ENCODE peak calls at places on chromosomes 11 and 22, in four cellular contexts. N is NCI-H1417; I is activated CD4-positive, alpha-beta T cell treated with anti-CD3 and anti-CD28 coated beads, Interleukin-2, amount 50 U/mL, for 4 hours; C is AG09309. Y is an unnamed sample.

GRCh38 chr11:16572946-16573345 is 165.5 kb upstream of the C11orf58 start:
- DNase-seq in N (no peak), I (no peak), C (no peak), Y (no peak)

GRCh38 chr22:37309221-37310074 is 27.1 kb downstream of the CYTH4 start:
- DNase-seq in N (no peak), I (no peak), C (no peak), Y (no peak)

GRCh38 chr11:76606102-76606793 is 64.3 kb downstream of the LRRC32 start:
- DNase-seq in N (no peak), I (no peak), C (no peak), Y (no peak)

GRCh38 chr22:16917144-16918003 is 90.6 kb downstream of the GAB4 start:
- DNase-seq in N (peak), I (peak), C (no peak), Y (peak)

GRCh38 chr11:235998-236773 is at the start of gene SIRT3:
- DNase-seq in N (peak), I (peak), C (peak), Y (peak)

GRCh38 chr11:128579790-128580504 is 7.4 kb downstream of the ETS1 start:
- DNase-seq in N (no peak), I (no peak), C (no peak), Y (no peak)

GRCh38 chr22:23820748-23821211 is 18.0 kb downstream of the DERL3 start:
- DNase-seq in N (peak), I (no peak), C (no peak), Y (no peak)

GRCh38 chr11:99505319-99505718 is 484.6 kb downstream of the CNTN5 start:
- DNase-seq in N (no peak), I (no peak), C (peak), Y (no peak)

GRCh38 chr11:2835768-2836150 is 49.8 kb downstream of the CDKN1C start:
- DNase-seq in N (no peak), I (no peak), C (no peak), Y (no peak)

GRCh38 chr11:110433393-110434333 is 3.9 kb downstream of the FDX1 start:
- DNase-seq in N (peak), I (no peak), C (no peak), Y (peak)

GRCh38 chr11:130478204-130478701 is 29.8 kb downstream of the ADAMTS15 start:
- DNase-seq in N (no peak), I (no peak), C (peak), Y (peak)

GRCh38 chr11:121654506-121655480 is 202.0 kb upstream of the SORL1-AS1 start:
- DNase-seq in N (no peak), I (no peak), C (no peak), Y (peak)

GRCh38 chr11:118705111-118705741 is 25.8 kb upstream of the TREH start:
- DNase-seq in N (no peak), I (no peak), C (no peak), Y (peak)

Y was measured in retina.